ENCODE peak calls at places on chromosomes 7 and 10, in seven cellular contexts. N is CD8-positive, alpha-beta memory T cell; M is breast epithelium; Z is kidney; B is hepatocyte; V is psoas muscle; Q is RWPE1. W is an unnamed sample.

GRCh38 chr10:103696411-103697145 is 158.8 kb downstream of the SH3PXD2A start:
- DNase-seq in M (no peak), Q (peak), V (peak), N (peak), B (peak), Z (no peak), W (peak)

GRCh38 chr7:27994639-27995038 is 186.0 kb downstream of the JAZF1 start:
- DNase-seq in V (no peak), B (no peak), M (no peak), Q (no peak), N (no peak), Z (no peak), W (no peak)

GRCh38 chr10:98045785-98046389 is 15.5 kb upstream of the CRTAC1 start:
- DNase-seq in Q (peak), B (peak), M (no peak), Z (no peak), V (peak), N (peak), W (peak)

GRCh38 chr10:75168275-75168674 is 42.3 kb upstream of the VDAC2 start:
- DNase-seq in Z (no peak), M (no peak), N (no peak), V (no peak), B (no peak), Q (no peak), W (no peak)

GRCh38 chr7:18357691-18358090 is 137.9 kb upstream of the HDAC9 start:
- DNase-seq in N (no peak), Q (peak), V (no peak), M (no peak), Z (no peak), B (no peak), W (no peak)

GRCh38 chr10:3192856-3193635 is 20.5 kb upstream of the PITRM1 start:
- DNase-seq in N (peak), M (no peak), B (peak), Q (peak), V (no peak), Z (no peak), W (no peak)

GRCh38 chr10:55500931-55501559 is 700.0 kb upstream of the PCDH15 start:
- DNase-seq in M (no peak), B (peak), V (no peak), Z (no peak), Q (peak), N (no peak), W (no peak)

GRCh38 chr10:89283174-89283987 is 18.5 kb upstream of the IFIT2 start:
- DNase-seq in V (no peak), Z (no peak), N (no peak), M (no peak), B (no peak), Q (no peak), W (no peak)

GRCh38 chr10:35216303-35216905 is 89.8 kb downstream of the CREM start:
- DNase-seq in N (no peak), M (no peak), Z (no peak), Q (no peak), V (peak), B (no peak), W (no peak)

GRCh38 chr10:106310596-106310995 is 853.9 kb downstream of the SORCS1 start:
- DNase-seq in Z (no peak), N (no peak), B (no peak), M (no peak), V (no peak), Q (no peak), W (no peak)

GRCh38 chr10:46240684-46241565 is 45.9 kb upstream of the ANTXRL start:
- DNase-seq in V (no peak), B (no peak), M (no peak), Q (no peak), N (no peak), Z (no peak), W (no peak)

GRCh38 chr7:135710417-135711138 is 17.4 kb downstream of the SLC13A4 start:
- DNase-seq in V (no peak), N (no peak), Q (peak), Z (no peak), M (no peak), B (peak), W (no peak)

GRCh38 chr10:51092402-51092801 is 18.1 kb downstream of the PRKG1 start:
- DNase-seq in V (peak), N (no peak), Q (no peak), M (no peak), Z (peak), B (peak), W (no peak)

GRCh38 chr10:80177781-80178636 is 27.3 kb downstream of the ANXA11 start:
- DNase-seq in N (no peak), Q (no peak), V (no peak), M (no peak), Z (peak), B (no peak), W (no peak)
- H3K27ac ChIP-seq in N (no peak), Q (peak), V (no peak), M (peak), Z (no peak), B (peak), W (no peak)

DNA sequence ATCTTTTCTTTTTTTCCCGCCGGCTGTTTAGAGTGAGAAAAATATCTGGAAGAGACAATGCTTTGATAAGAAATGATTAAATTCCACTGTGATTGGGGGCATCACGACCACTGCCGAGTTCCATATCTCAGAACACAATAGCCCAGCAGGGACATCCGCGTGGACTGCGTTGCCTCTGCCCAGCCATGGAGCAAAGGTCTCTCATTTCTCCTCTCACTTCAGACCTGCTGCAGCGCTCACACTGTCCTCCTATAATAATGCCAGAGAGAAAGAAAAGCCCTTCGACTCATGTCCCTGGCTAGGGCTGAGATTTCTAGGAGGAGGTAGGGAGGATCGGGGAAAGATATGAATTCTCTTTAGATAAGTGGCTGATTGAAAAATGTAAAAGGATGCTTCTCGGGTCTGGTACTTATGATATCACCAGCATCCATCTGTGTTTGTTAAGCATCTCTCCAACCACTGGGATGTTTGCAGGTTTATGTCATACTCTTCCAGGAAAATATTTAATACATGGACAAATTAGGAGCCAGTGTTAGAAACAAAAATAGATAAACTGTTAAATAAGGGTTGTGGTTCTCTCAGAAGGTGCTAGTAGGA is 472.9 kb upstream of the AKR1E2 start:
- DNase-seq in Q (no peak), V (no peak), M (no peak), N (no peak), B (peak), Z (no peak), W (no peak)
- H3K27ac ChIP-seq in Q (no peak), V (no peak), M (peak), N (no peak), B (peak), Z (no peak), W (no peak)

GRCh38 chr10:14686356-14686755 is 88.3 kb downstream of the FAM107B start:
- DNase-seq in M (no peak), V (no peak), B (no peak), Q (no peak), Z (no peak), N (no peak), W (no peak)
- H3K27ac ChIP-seq in M (no peak), V (no peak), B (no peak), Q (no peak), Z (no peak), N (no peak), W (no peak)

DNA sequence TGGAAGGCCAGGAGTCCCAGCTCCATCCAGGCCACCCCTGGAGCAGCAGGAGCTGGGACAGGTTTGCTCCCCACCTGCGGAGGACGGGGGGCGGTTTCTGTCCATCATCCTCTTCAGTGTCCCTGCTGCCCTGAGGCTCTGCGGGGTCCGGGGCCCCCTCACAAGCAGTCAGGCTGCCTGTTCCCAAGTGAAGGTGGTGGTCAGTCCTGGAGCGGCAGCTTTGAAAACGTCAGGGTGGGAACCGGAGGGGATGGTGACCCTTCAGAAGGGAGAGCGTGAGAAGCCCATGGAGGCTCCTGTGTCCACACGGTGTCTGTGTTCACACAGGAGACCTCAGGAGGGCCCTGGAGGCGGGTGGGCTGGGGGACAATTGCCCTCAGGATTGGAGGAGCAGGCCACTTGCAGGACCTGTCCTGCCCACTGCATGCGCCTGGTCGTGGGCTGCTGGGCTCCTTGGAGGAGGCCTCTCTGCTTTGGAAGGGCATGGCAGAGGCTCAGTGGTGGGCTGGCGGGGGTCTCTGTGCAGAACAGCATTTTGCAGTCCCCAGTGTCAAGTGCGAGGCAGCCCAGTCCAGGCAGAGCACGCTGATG is 49.3 kb upstream of the INPP5A start:
- DNase-seq in Q (no peak), N (no peak), Z (peak), M (peak), B (no peak), V (no peak), W (no peak)
- H3K27ac ChIP-seq in Q (no peak), N (no peak), Z (no peak), M (no peak), B (no peak), V (no peak), W (no peak)

GRCh38 chr7:143013473-143013872 is 13.5 kb downstream of the OR9A2 start:
- DNase-seq in B (peak), N (no peak), Z (no peak), Q (no peak), V (no peak), M (no peak), W (no peak)
- H3K27ac ChIP-seq in B (peak), N (no peak), Z (no peak), Q (no peak), V (no peak), M (peak), W (no peak)

DNA sequence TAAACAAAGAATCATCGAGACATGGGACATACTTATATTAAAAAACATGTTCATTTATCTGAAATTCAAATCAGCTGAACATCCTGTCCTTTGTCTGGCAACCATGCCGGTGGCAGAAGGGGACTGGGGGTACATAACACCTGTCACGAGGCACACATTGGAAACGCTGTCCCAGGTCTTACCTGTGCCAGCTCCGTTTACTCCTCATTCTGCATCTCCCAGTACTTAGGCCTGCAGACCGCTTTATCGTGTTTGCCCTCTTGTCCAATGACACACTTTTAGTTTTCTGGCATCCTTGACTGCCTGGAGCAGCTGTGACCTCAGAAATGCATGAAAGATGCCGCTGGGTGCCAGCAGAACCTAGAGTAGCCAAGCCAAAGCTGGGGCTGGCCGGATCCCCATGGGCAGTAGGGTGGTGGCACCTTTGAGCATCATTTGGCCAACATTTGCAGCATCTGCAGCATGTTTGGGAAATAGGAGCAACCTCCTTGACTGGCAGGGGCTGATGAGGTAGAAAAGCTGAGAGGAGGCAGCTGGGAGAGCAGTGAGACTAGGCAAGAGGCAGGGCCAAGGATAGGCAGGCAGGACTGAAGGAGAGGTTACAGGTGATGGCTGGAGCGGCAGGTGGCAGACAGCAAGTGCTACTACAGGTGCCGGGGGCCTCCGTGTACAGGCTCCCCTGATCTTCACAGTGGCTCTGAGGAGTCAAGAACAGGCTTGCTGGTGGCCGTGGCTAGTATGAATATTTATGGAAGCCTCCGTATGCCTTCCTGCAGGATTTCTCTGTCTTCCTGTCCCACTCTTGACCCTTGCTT is 62.3 kb upstream of the BTBD16 start:
- DNase-seq in Q (no peak), N (no peak), V (no peak), B (no peak), M (no peak), Z (no peak), W (no peak)
- H3K27ac ChIP-seq in Q (no peak), N (no peak), V (peak), B (no peak), M (no peak), Z (no peak), W (no peak)

DNA sequence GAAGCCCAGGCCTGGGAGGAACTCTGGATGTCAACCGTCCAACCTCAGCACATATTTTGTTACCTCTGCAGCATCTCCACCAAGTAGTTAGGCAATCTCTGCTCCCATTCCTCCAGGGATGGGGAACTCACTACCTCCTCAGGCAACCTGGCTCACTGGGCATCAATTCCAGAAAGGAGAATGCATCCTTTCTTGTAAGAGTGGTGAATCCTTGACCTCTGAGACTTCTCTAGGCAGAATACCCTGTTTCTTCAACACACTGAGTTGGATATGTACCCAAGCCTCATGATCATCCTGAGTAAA is 136.7 kb upstream of the ZMIZ1 start:
- DNase-seq in M (no peak), N (no peak), Q (no peak), B (no peak), V (no peak), Z (no peak), W (no peak)
- H3K27ac ChIP-seq in M (peak), N (no peak), Q (peak), B (peak), V (no peak), Z (no peak), W (no peak)

DNA sequence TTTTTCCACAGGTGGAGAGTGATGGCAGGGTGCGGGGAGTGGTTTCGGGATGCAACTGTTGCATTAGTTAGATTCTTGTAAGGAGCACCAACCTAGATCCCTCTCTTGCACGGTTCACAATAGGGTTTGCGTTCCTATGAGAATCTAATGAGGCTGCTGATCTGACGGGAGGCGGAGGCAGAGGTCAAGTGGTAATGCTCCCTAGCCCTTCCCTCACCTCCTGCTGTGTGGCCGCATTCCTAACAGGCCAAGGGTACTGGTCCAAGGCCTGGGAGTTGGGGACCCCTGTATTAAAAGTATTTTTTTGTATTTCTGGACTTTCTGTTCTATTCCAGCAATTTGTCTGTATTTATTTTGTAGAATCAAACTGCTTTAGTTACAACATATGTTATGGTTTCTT is 7.2 kb downstream of the CBLL1 start:
- DNase-seq in Z (no peak), N (no peak), Q (no peak), B (no peak), M (no peak), V (no peak), W (no peak)
- H3K27ac ChIP-seq in Z (no peak), N (no peak), Q (no peak), B (no peak), M (no peak), V (no peak), W (no peak)